ENCODE peak calls at places on chromosomes 7 and 10, in eight cellular contexts. X is CD8-positive, alpha-beta T cell; H is fibroblast of the aortic adventitia; D is bronchial epithelial cell; O is heart left ventricle; T is nephron progenitor cell; Q is IMR-90; M is fibroblast of mammary gland. E is an unnamed sample.

GRCh38 chr7:2477447-2478386 is 1.5 kb upstream of the GRIFIN start:
- DNase-seq in T (peak), O (peak), X (peak), M (peak), Q (peak), H (peak), D (peak), E (no peak)

GRCh38 chr10:34710391-34710751 is 104.7 kb downstream of the PARD3 start:
- DNase-seq in H (peak), M (peak), D (peak), Q (peak), X (no peak), T (no peak), O (peak), E (no peak)

GRCh38 chr7:40447345-40447744 is 312.5 kb downstream of the SUGCT start:
- DNase-seq in Q (no peak), M (no peak), X (no peak), O (no peak), H (no peak), T (no peak), D (no peak), E (no peak)

GRCh38 chr7:2840458-2840857 is 3.6 kb downstream of the GNA12 start:
- DNase-seq in T (no peak), X (no peak), O (no peak), Q (no peak), M (no peak), H (no peak), D (no peak), E (no peak)

GRCh38 chr10:43217563-43218205 is 49.2 kb downstream of the RASGEF1A start:
- DNase-seq in X (no peak), M (no peak), Q (no peak), T (no peak), O (no peak), H (no peak), D (no peak), E (no peak)

GRCh38 chr7:46015107-46015868 is 94.2 kb upstream of the IGFBP3 start:
- DNase-seq in T (peak), Q (peak), X (no peak), H (no peak), O (peak), D (no peak), M (no peak), E (peak)

GRCh38 chr10:129655007-129655678 is 188.1 kb downstream of the MGMT start:
- DNase-seq in H (no peak), T (no peak), O (no peak), X (no peak), M (no peak), D (no peak), Q (peak), E (no peak)

GRCh38 chr7:152663101-152663740 is 12.7 kb downstream of the XRCC2 start:
- DNase-seq in O (no peak), M (no peak), X (no peak), D (no peak), H (peak), Q (no peak), T (no peak), E (no peak)

GRCh38 chr10:6473430-6473829 is 106.6 kb downstream of the PRKCQ start:
- DNase-seq in Q (no peak), M (no peak), H (no peak), D (no peak), T (no peak), X (peak), O (no peak), E (no peak)

GRCh38 chr7:128121731-128122576 is 90.7 kb upstream of the LRRC4 start:
- DNase-seq in T (peak), H (peak), X (no peak), D (no peak), Q (no peak), M (peak), O (peak), E (peak)

GRCh38 chr10:114694735-114695134 is 36.7 kb upstream of the ABLIM1 start:
- DNase-seq in H (no peak), O (no peak), X (no peak), D (no peak), T (peak), M (no peak), Q (no peak), E (peak)

GRCh38 chr10:43689618-43689954 is 40.9 kb upstream of the ZNF32 start:
- DNase-seq in T (peak), X (no peak), O (peak), H (no peak), Q (no peak), D (no peak), M (peak), E (peak)

GRCh38 chr7:36523371-36523953 is 133.8 kb downstream of the ANLN start:
- DNase-seq in X (no peak), D (no peak), M (no peak), O (no peak), H (no peak), T (no peak), Q (no peak), E (no peak)

GRCh38 chr7:142328006-142328405 is 70.1 kb upstream of the PRSS58 start:
- DNase-seq in T (peak), D (no peak), Q (no peak), M (no peak), X (no peak), O (no peak), H (no peak), E (no peak)

GRCh38 chr7:116443101-116443523 is 56.4 kb upstream of the CAV2 start:
- DNase-seq in D (peak), X (no peak), H (peak), Q (peak), T (no peak), O (no peak), M (peak), E (no peak)

GRCh38 chr7:150787321-150788281 is 12.6 kb downstream of the TMEM176B start:
- DNase-seq in T (no peak), X (no peak), D (no peak), O (peak), H (no peak), Q (no peak), M (peak), E (no peak)

GRCh38 chr10:24418532-24418931 is 209.6 kb downstream of the KIAA1217 start:
- DNase-seq in Q (no peak), H (no peak), O (no peak), D (no peak), M (peak), T (no peak), X (no peak), E (no peak)
- TF ChIP-seq CTCF in Q (peak), H (peak), O (no peak), D (no peak), M (peak), T (no peak), X (no peak), E (peak)

GRCh38 chr10:1301138-1301537 is 245.0 kb downstream of the WDR37 start:
- DNase-seq in Q (no peak), D (no peak), T (no peak), H (no peak), O (no peak), M (no peak), X (no peak), E (no peak)
- TF ChIP-seq CTCF in Q (no peak), D (no peak), T (no peak), H (no peak), O (no peak), M (no peak), X (no peak), E (no peak)

GRCh38 chr7:31940167-31940566 is 130.0 kb downstream of the PDE1C start:
- DNase-seq in X (no peak), T (no peak), M (no peak), D (no peak), Q (no peak), O (no peak), H (no peak), E (no peak)

GRCh38 chr7:31937982-31938381 is 132.2 kb downstream of the PDE1C start:
- DNase-seq in X (no peak), D (no peak), O (no peak), T (no peak), M (no peak), Q (no peak), H (no peak), E (no peak)

GRCh38 chr7:31935671-31936070 is 134.5 kb downstream of the PDE1C start:
- DNase-seq in M (no peak), Q (no peak), T (no peak), X (no peak), O (no peak), H (no peak), D (no peak), E (no peak)

GRCh38 chr7:31939076-31939475 is 131.1 kb downstream of the PDE1C start:
- DNase-seq in H (no peak), T (no peak), Q (no peak), O (no peak), D (no peak), M (no peak), X (no peak), E (no peak)

DNA sequence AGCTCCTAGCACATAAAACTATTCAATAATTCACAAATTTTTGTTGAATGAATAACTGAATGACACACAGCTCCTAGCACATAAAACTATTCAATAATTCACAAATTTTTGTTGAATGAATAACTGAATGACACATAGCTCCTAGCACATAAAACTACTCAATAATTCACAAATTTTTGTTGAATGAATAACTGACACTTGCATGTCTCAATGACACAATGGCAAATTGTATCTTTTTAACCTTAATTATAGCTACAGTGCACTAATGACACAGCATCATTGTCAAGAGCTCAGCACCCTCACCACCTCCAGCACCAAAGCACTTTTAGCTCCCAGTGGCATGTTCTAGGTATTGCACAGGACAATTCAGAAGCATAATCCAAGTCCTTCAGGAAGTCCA is 131.6 kb downstream of the PDE1C start:
- DNase-seq in Q (peak), O (no peak), H (no peak), D (peak), T (no peak), M (peak), X (no peak), E (no peak)
- TF ChIP-seq CTCF in Q (peak), O (no peak), H (peak), D (no peak), T (no peak), M (peak), X (no peak), E (no peak)

GRCh38 chr7:130022115-130022514 is 29.1 kb downstream of the ZC3HC1 start:
- DNase-seq in O (peak), Q (no peak), H (no peak), X (no peak), T (no peak), M (no peak), D (no peak), E (no peak)
- TF ChIP-seq CTCF in O (no peak), Q (no peak), H (no peak), X (no peak), T (no peak), M (no peak), D (no peak), E (no peak)

DNA sequence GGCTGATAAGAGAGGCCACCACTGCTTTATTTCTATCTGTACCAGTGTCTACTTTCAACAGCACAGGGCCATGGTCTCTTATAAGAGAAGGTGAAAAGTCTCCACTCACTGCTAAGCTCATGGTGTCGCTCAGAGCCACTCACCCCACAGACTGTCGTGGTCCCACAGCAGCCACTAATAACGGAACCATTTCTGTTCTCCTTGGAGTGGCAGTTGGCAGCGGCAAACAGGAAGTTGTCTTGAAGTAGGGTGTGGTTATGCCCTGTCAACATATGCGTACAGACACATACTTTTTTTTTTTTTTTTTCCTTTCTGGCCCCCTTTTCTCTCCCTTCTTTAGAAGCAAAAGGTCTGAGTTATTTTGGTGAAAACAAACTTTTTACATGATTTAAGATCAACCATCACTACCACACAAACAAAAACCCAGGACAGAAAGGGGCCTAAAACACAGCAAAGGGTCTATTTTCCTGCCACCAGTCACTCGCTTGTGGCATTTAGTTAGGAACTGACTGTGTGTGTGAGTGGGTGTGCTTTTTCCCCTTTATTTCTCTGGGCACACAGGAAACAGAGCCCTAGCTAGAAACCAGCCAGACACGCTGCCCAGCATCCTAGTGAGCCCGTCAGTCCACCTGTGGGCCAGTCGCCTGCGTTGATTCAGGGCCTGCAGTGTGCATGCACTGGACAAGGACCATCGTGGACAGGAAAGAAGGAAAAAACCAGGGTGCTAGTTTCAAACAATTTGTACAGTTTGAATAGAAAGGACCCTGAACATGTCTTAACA is 96.7 kb upstream of the EFCAB10 start:
- DNase-seq in M (no peak), H (no peak), Q (no peak), X (peak), O (peak), D (no peak), T (no peak), E (no peak)
- TF ChIP-seq CTCF in M (no peak), H (no peak), Q (no peak), X (no peak), O (no peak), D (no peak), T (no peak), E (no peak)

GRCh38 chr7:6558837-6559236 is 7.6 kb upstream of the GRID2IP start:
- DNase-seq in T (peak), D (peak), Q (peak), M (peak), O (no peak), H (peak), X (no peak), E (no peak)
- TF ChIP-seq CTCF in T (peak), D (peak), Q (peak), M (peak), O (no peak), H (peak), X (peak), E (peak)

E was measured in right lobe of liver.